ENCODE peak calls at places on chromosomes 16 and 17, in five cellular contexts. One of them, this sample, is unnamed.

GRCh38 chr17:19380551-19381284 is 2.4 kb downstream of the MAPK7 start:
- DNase-seq in AG08396: no peak
- DNase-seq in amniotic stem cell: no peak
- DNase-seq in GM03348: no peak
- DNase-seq in NCI-H2171: no peak
- DNase-seq in this sample: no peak

GRCh38 chr17:924711-925480 is 54.7 kb downstream of the NXN start:
- DNase-seq in GM03348: no peak
- DNase-seq in amniotic stem cell: no peak
- DNase-seq in NCI-H2171: peak; percentile 50
- DNase-seq in AG08396: no peak
- DNase-seq in this sample: no peak

GRCh38 chr17:6753006-6753445 is 2.8 kb upstream of the XAF1 start:
- DNase-seq in GM03348: peak; percentile 76
- DNase-seq in NCI-H2171: no peak
- DNase-seq in AG08396: peak; percentile 62
- DNase-seq in amniotic stem cell: peak; percentile 35
- DNase-seq in this sample: no peak

GRCh38 chr16:79768594-79768993 is 168.1 kb upstream of the MAF start:
- DNase-seq in amniotic stem cell: no peak
- DNase-seq in GM03348: peak; percentile 10
- DNase-seq in AG08396: no peak
- DNase-seq in NCI-H2171: no peak
- DNase-seq in this sample: no peak

GRCh38 chr16:78742501-78743283 is 643.2 kb downstream of the WWOX start:
- DNase-seq in GM03348: no peak
- DNase-seq in NCI-H2171: no peak
- DNase-seq in amniotic stem cell: no peak
- DNase-seq in AG08396: peak; percentile 40
- DNase-seq in this sample: no peak

GRCh38 chr16:48383877-48384304 is 1.3 kb downstream of the SIAH1 start:
- DNase-seq in AG08396: no peak
- DNase-seq in NCI-H2171: no peak
- DNase-seq in amniotic stem cell: no peak
- DNase-seq in GM03348: no peak
- DNase-seq in this sample: peak; percentile 35

GRCh38 chr17:55575058-55575606 is 63.9 kb upstream of the SMIM36 start:
- DNase-seq in amniotic stem cell: no peak
- DNase-seq in AG08396: no peak
- DNase-seq in NCI-H2171: no peak
- DNase-seq in GM03348: no peak
- DNase-seq in this sample: no peak

GRCh38 chr16:49833796-49834195 is 22.1 kb downstream of the ZNF423 start:
- DNase-seq in GM03348: no peak
- DNase-seq in NCI-H2171: no peak
- DNase-seq in AG08396: no peak
- DNase-seq in amniotic stem cell: no peak
- DNase-seq in this sample: no peak

GRCh38 chr16:77856455-77857138 is 68.2 kb downstream of the VAT1L start:
- DNase-seq in AG08396: no peak
- DNase-seq in GM03348: no peak
- DNase-seq in NCI-H2171: no peak
- DNase-seq in amniotic stem cell: no peak
- DNase-seq in this sample: peak; percentile 76

GRCh38 chr16:77531741-77532140 is 96.9 kb upstream of the ADAMTS18 start:
- DNase-seq in amniotic stem cell: no peak
- DNase-seq in NCI-H2171: no peak
- DNase-seq in GM03348: peak; percentile 39
- DNase-seq in AG08396: peak; percentile 12
- DNase-seq in this sample: no peak

GRCh38 chr17:3927628-3928010 is 11.4 kb upstream of the P2RX1 start:
- DNase-seq in NCI-H2171: no peak
- DNase-seq in AG08396: no peak
- DNase-seq in GM03348: no peak
- DNase-seq in amniotic stem cell: no peak
- DNase-seq in this sample: no peak

GRCh38 chr17:68676856-68677255 is 75.7 kb upstream of the FAM20A start:
- DNase-seq in NCI-H2171: no peak
- DNase-seq in amniotic stem cell: no peak
- DNase-seq in AG08396: no peak
- DNase-seq in GM03348: no peak
- DNase-seq in this sample: no peak

GRCh38 chr16:57261806-57262205 is 16.7 kb downstream of the ARL2BP start:
- DNase-seq in AG08396: no peak
- DNase-seq in NCI-H2171: no peak
- DNase-seq in GM03348: no peak
- DNase-seq in amniotic stem cell: no peak
- DNase-seq in this sample: no peak

GRCh38 chr17:8420041-8420934 is 15.4 kb upstream of the NDEL1 start:
- DNase-seq in amniotic stem cell: no peak
- DNase-seq in AG08396: peak; percentile 31
- DNase-seq in NCI-H2171: no peak
- DNase-seq in GM03348: peak; percentile 15
- DNase-seq in this sample: no peak

GRCh38 chr17:62737513-62737912 is 70.6 kb downstream of the MARCHF10 start:
- DNase-seq in NCI-H2171: no peak
- DNase-seq in amniotic stem cell: no peak
- DNase-seq in GM03348: no peak
- DNase-seq in AG08396: no peak
- DNase-seq in this sample: no peak

GRCh38 chr16:3957344-3957980 is 76.9 kb upstream of the CREBBP start:
- DNase-seq in AG08396: no peak
- DNase-seq in GM03348: no peak
- DNase-seq in NCI-H2171: no peak
- DNase-seq in amniotic stem cell: no peak
- DNase-seq in this sample: no peak

GRCh38 chr16:11315499-11315898 is 29.8 kb upstream of the RMI2 start:
- DNase-seq in AG08396: no peak
- DNase-seq in NCI-H2171: no peak
- DNase-seq in amniotic stem cell: no peak
- DNase-seq in GM03348: no peak
- DNase-seq in this sample: no peak

GRCh38 chr16:29011112-29011511 is 26.3 kb downstream of the LAT start:
- DNase-seq in AG08396: no peak
- DNase-seq in amniotic stem cell: no peak
- DNase-seq in NCI-H2171: no peak
- DNase-seq in GM03348: no peak
- DNase-seq in this sample: no peak

GRCh38 chr17:36742267-36743000 is 141.1 kb downstream of the MRM1 start:
- DNase-seq in amniotic stem cell: no peak
- DNase-seq in AG08396: no peak
- DNase-seq in NCI-H2171: no peak
- DNase-seq in GM03348: no peak
- DNase-seq in this sample: peak; percentile 15

This sample was measured in NCI-H524.